ENCODE peak calls at places on chromosomes 2 and 18, in five cellular contexts. N is central memory CD8-positive, alpha-beta T cell; O is fibroblast of the conjunctiva; J is cortex of kidney; R is T-helper 17 cell. U is an unnamed sample.

GRCh38 chr2:209511637-209512036 is 87.8 kb downstream of the MAP2 start:
- DNase-seq in N (no peak), O (no peak), J (no peak), R (no peak), U (no peak)

GRCh38 chr2:157158111-157158510 is 99.4 kb upstream of the GALNT5 start:
- DNase-seq in N (no peak), O (peak), J (no peak), R (no peak), U (peak)

GRCh38 chr2:127293386-127293757 is 572 bp downstream of the ERCC3 start:
- DNase-seq in N (no peak), O (no peak), J (no peak), R (no peak), U (no peak)

GRCh38 chr2:102025583-102026267 is 34.0 kb downstream of the IL1R2 start:
- DNase-seq in N (no peak), O (no peak), J (no peak), R (no peak), U (no peak)

GRCh38 chr2:166651080-166651675 is 157.1 kb upstream of the SCN7A start:
- DNase-seq in N (no peak), O (peak), J (no peak), R (no peak), U (no peak)

GRCh38 chr18:43526436-43527150 is 249.3 kb upstream of the SYT4 start:
- DNase-seq in N (no peak), O (no peak), J (no peak), R (no peak), U (no peak)

GRCh38 chr2:182949572-182950189 is 83.2 kb upstream of the FRZB start:
- DNase-seq in N (no peak), O (no peak), J (no peak), R (no peak), U (peak)

GRCh38 chr2:226909131-226909530 is 73.3 kb downstream of the RHBDD1 start:
- DNase-seq in N (no peak), O (no peak), J (no peak), R (no peak), U (no peak)

GRCh38 chr2:219368690-219369108 is 19.0 kb downstream of the DNPEP start:
- DNase-seq in N (no peak), O (peak), J (no peak), R (no peak), U (peak)

GRCh38 chr2:231413921-231414476 is 18.5 kb downstream of the B3GNT7 start:
- DNase-seq in N (no peak), O (no peak), J (no peak), R (no peak), U (no peak)

GRCh38 chr2:127175406-127175805 is 44.7 kb downstream of the CYP27C1 start:
- DNase-seq in N (no peak), O (no peak), J (no peak), R (no peak), U (peak)

GRCh38 chr18:59744271-59744721 is 47.1 kb upstream of the CCBE1 start:
- DNase-seq in N (no peak), O (peak), J (no peak), R (no peak), U (peak)

GRCh38 chr2:39631256-39631655 is 34.5 kb upstream of the TMEM178A start:
- DNase-seq in N (no peak), O (no peak), J (no peak), R (no peak), U (no peak)

GRCh38 chr2:149585317-149585885 is 2.2 kb downstream of the MMADHC start:
- DNase-seq in N (no peak), O (no peak), J (no peak), R (no peak), U (no peak)

GRCh38 chr2:199850718-199851498 is at the start of gene FTCDNL1:
- DNase-seq in N (peak), O (no peak), J (no peak), R (peak), U (peak)

GRCh38 chr2:96144481-96145027 is 686 bp downstream of the DUSP2 start:
- DNase-seq in N (no peak), O (no peak), J (no peak), R (peak), U (no peak)

GRCh38 chr2:215611609-215612386 is 175.9 kb upstream of the FN1 start:
- DNase-seq in N (no peak), O (no peak), J (no peak), R (no peak), U (no peak)

U was measured in cardiac muscle cell.